ENCODE peak calls at places on chromosomes 11 and 22, in four cellular contexts. M, R, I and J are unnamed samples.

GRCh38 chr11:124812876-124813275 is 12.7 kb upstream of the MSANTD2 start:
- DNase-seq in M (no peak), R (no peak), I (no peak), J (no peak)

GRCh38 chr11:72721689-72722049 is 30.5 kb downstream of the ARAP1 start:
- DNase-seq in M (no peak), R (no peak), I (no peak), J (no peak)

GRCh38 chr22:21942407-21942895 is 10.2 kb downstream of the PPM1F start:
- DNase-seq in M (peak), R (peak), I (peak), J (no peak)

GRCh38 chr22:36734171-36735058 is 30.9 kb upstream of the CACNG2 start:
- DNase-seq in M (no peak), R (peak), I (no peak), J (peak)

GRCh38 chr22:19579113-19579811 is 55.1 kb upstream of the CLDN5 start:
- DNase-seq in M (no peak), R (no peak), I (no peak), J (no peak)

GRCh38 chr11:129089279-129089678 is 102.8 kb downstream of the ARHGAP32 start:
- DNase-seq in M (no peak), R (no peak), I (no peak), J (no peak)

GRCh38 chr11:662689-663274 is 25.7 kb downstream of the DRD4 start:
- DNase-seq in M (no peak), R (peak), I (peak), J (no peak)

GRCh38 chr11:37496196-37496595 is 898.2 kb upstream of the RAG2 start:
- DNase-seq in M (no peak), R (peak), I (no peak), J (no peak)

GRCh38 chr11:85787809-85788805 is 22.8 kb downstream of the SYTL2 start:
- DNase-seq in M (no peak), R (peak), I (no peak), J (no peak)

GRCh38 chr22:23278883-23279675 is 98.8 kb downstream of the BCR start:
- DNase-seq in M (no peak), R (no peak), I (no peak), J (no peak)

GRCh38 chr11:75320643-75321042 is 30.8 kb downstream of the ARRB1 start:
- DNase-seq in M (no peak), R (no peak), I (no peak), J (no peak)

GRCh38 chr22:35561796-35562526 is 21.3 kb downstream of the RASD2 start:
- DNase-seq in M (no peak), R (peak), I (peak), J (no peak)

GRCh38 chr11:66048525-66049313 is at the start of gene GAL3ST3:
- DNase-seq in M (no peak), R (no peak), I (no peak), J (no peak)

GRCh38 chr11:45881708-45882368 is 3.6 kb upstream of the MAPK8IP1 start:
- DNase-seq in M (no peak), R (no peak), I (no peak), J (no peak)

GRCh38 chr11:14537134-14537599 is 17.0 kb upstream of the PSMA1 start:
- DNase-seq in M (no peak), R (peak), I (no peak), J (no peak)

GRCh38 chr11:86978756-86979608 is 23.8 kb upstream of the FZD4 start:
- DNase-seq in M (no peak), R (peak), I (peak), J (no peak)

GRCh38 chr22:45163074-45163416 is 680 bp upstream of the NUP50 start:
- DNase-seq in M (no peak), R (peak), I (no peak), J (no peak)

GRCh38 chr11:68508425-68508824 is 47.9 kb downstream of the PPP6R3 start:
- DNase-seq in M (no peak), R (peak), I (no peak), J (no peak)

GRCh38 chr22:36540867-36541642 is 12.1 kb upstream of the EIF3D start:
- DNase-seq in M (no peak), R (no peak), I (no peak), J (no peak)

GRCh38 chr22:41517172-41518047 is 26.9 kb downstream of the POLR3H start:
- DNase-seq in M (peak), R (peak), I (no peak), J (peak)

GRCh38 chr22:29914165-29914564 is 31.2 kb downstream of the MTMR3 start:
- DNase-seq in M (no peak), R (peak), I (no peak), J (no peak)

GRCh38 chr22:42742940-42743339 is 22.3 kb upstream of the A4GALT start:
- DNase-seq in M (no peak), R (no peak), I (no peak), J (no peak)

GRCh38 chr11:35007277-35007676 is 90.9 kb downstream of the PDHX start:
- DNase-seq in M (no peak), R (no peak), I (no peak), J (no peak)

GRCh38 chr11:71251761-71252433 is 480 bp downstream of the SHANK2 start:
- DNase-seq in M (no peak), R (no peak), I (no peak), J (no peak)

GRCh38 chr22:45310331-45311032 is 748 bp downstream of the FAM118A start:
- DNase-seq in M (no peak), R (no peak), I (no peak), J (no peak)

GRCh38 chr11:98564233-98564632 is 456.5 kb upstream of the CNTN5 start:
- DNase-seq in M (no peak), R (no peak), I (no peak), J (no peak)

GRCh38 chr11:94922675-94923347 is 50.5 kb downstream of the CWC15 start:
- DNase-seq in M (no peak), R (no peak), I (no peak), J (no peak)

GRCh38 chr11:36600155-36600554 is 2.1 kb upstream of the RAG2 start:
- DNase-seq in M (no peak), R (no peak), I (no peak), J (no peak)

GRCh38 chr22:40714514-40714966 is 35.3 kb downstream of the MCHR1 start:
- DNase-seq in M (no peak), R (peak), I (no peak), J (no peak)

GRCh38 chr22:21078916-21079315 is 33.2 kb downstream of the LRRC74B start:
- DNase-seq in M (no peak), R (no peak), I (no peak), J (no peak)

GRCh38 chr22:45692549-45692948 is 20.9 kb downstream of the ATXN10 start:
- DNase-seq in M (no peak), R (peak), I (no peak), J (no peak)

GRCh38 chr11:119696378-119697157 is 32.4 kb downstream of the NECTIN1 start:
- DNase-seq in M (no peak), R (no peak), I (no peak), J (no peak)

GRCh38 chr11:119361056-119361787 is 14.7 kb upstream of the MFRP start:
- DNase-seq in M (no peak), R (peak), I (peak), J (no peak)

GRCh38 chr11:67045314-67045713 is 11.3 kb upstream of the RHOD start:
- DNase-seq in M (no peak), R (peak), I (peak), J (no peak)

GRCh38 chr22:32323513-32324164 is 34.0 kb upstream of the RFPL3 start:
- DNase-seq in M (peak), R (no peak), I (no peak), J (peak)

GRCh38 chr11:76185931-76186401 is 20.3 kb downstream of the WNT11 start:
- DNase-seq in M (peak), R (no peak), I (no peak), J (no peak)

GRCh38 chr11:108324587-108324986 is 101.7 kb downstream of the ATM start:
- DNase-seq in M (no peak), R (peak), I (no peak), J (no peak)

DNA sequence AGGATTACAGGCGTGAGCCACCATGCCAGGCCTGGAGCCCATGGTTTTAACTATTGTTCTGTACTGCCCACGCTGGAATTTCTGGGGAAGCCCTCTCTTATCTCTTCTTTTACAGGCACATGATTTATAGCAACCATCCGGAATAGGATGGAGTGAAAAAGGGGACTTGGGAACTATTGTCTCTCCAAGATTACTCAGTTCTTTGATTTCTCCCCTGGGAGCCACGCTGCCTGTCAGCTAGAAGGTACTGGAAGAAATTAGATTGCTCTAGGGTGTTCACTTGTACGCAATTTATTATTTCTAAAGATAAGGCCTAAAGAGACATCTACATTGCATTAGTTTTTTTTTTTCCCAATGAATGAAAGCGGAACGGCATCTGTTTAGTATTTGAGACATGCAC is 65.6 kb upstream of the PTPRJ start:
- DNase-seq in M (no peak), R (no peak), I (no peak), J (no peak)
- TF ChIP-seq CTCF in M (no peak), R (no peak), I (no peak), J (no peak)

GRCh38 chr11:61390161-61390560 is 2.2 kb upstream of the TMEM216 start:
- DNase-seq in M (no peak), R (peak), I (no peak), J (no peak)

DNA sequence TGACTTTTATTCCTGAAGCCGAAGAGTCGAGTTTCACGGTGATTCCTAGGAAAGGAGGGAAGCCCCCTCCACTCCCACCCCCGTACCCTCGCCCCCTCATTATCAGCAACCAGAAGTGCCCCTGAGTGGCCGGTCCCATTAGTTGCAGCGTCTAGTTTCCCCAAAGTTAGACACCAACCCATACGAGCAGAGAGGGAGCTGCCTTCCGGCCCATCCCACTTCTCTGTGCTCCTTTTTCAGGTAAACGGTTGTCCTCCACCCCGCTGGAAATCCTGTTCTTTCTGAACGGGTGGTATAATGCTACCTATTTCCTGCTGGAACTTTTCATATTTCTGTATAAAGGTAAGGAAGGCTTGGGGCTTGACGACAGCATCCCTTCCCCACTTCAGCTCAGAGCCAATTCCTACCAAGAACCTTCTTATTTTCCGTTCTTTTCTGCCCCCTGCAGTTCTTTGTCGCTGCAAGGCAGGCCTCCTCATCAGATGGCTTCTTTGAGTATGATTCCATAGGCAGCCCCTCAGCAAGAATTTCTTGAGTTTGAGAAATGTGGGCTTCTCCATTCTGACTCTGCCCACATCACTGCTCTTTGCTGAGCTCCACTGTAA is 706 bp downstream of the TMEM216 start:
- DNase-seq in M (no peak), R (peak), I (no peak), J (no peak)
- TF ChIP-seq CTCF in M (no peak), R (peak), I (peak), J (peak)

GRCh38 chr11:69721061-69721460 is 17.2 kb upstream of the FGF19 start:
- DNase-seq in M (no peak), R (no peak), I (no peak), J (no peak)

GRCh38 chr11:69726019-69726418 is 22.2 kb upstream of the FGF19 start:
- DNase-seq in M (no peak), R (no peak), I (no peak), J (no peak)

GRCh38 chr11:69718147-69718546 is 14.3 kb upstream of the FGF19 start:
- DNase-seq in M (no peak), R (peak), I (no peak), J (no peak)

GRCh38 chr11:69718912-69719311 is 15.1 kb upstream of the FGF19 start:
- DNase-seq in M (no peak), R (no peak), I (no peak), J (no peak)

GRCh38 chr11:69721745-69722144 is 17.9 kb upstream of the FGF19 start:
- DNase-seq in M (no peak), R (no peak), I (no peak), J (no peak)
- TF ChIP-seq CTCF in M (no peak), R (peak), I (peak), J (peak)

GRCh38 chr11:12017865-12018453 is 9.5 kb upstream of the DKK3 start:
- DNase-seq in M (no peak), R (peak), I (no peak), J (no peak)

GRCh38 chr11:12019337-12019736 is 10.9 kb upstream of the DKK3 start:
- DNase-seq in M (no peak), R (peak), I (no peak), J (no peak)

GRCh38 chr11:12015486-12015885 is 7.1 kb upstream of the DKK3 start:
- DNase-seq in M (no peak), R (no peak), I (no peak), J (no peak)

GRCh38 chr11:12016246-12016645 is 7.8 kb upstream of the DKK3 start:
- DNase-seq in M (no peak), R (no peak), I (no peak), J (no peak)

DNA sequence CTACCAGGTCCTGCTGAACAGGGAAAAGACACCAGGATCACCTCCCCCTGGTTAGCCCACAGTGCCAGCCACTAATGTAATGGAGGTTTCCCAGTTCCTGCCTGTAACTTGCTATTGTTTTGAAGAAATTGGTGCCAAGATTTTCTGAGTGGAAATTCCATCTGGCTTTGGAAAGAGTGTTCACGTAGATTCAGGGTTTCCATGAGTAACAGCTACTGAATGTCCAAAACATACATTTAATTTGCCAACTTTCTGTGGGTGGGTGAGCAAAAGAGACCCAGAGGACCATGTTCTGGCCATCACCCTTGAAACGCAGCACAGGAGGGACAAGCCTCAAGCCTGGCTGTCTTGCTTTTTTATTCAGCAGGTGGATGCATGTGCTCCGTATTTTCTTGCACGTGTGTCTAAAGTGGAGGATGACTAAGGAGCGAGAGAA is 8.8 kb upstream of the DKK3 start:
- DNase-seq in M (no peak), R (peak), I (no peak), J (no peak)
- TF ChIP-seq CTCF in M (no peak), R (no peak), I (no peak), J (no peak)

DNA sequence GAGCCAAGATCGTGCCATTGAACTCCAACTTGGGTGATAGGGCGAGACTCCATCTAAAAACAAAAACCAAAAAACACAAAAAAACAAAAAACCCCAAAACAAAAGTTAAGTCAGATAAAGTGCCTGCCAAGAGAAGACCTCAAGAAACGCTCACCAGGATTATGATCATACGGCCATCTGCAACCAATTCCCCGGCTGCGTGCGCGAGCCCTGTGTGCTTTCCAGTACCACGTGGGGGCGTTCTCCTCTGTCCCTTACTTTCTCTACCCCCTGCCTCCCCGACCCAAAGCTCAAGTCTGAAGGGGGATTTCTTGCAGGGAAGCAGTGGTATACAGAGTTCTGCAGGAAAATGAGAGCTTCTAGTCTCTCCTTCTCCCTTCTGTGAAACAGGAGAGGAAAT is 10.5 kb upstream of the RPS19BP1 start:
- DNase-seq in M (no peak), R (peak), I (no peak), J (no peak)
- TF ChIP-seq CTCF in M (no peak), R (peak), I (peak), J (peak)

GRCh38 chr11:61762798-61763197 is 10.4 kb downstream of the MYRF start:
- DNase-seq in M (no peak), R (no peak), I (no peak), J (no peak)

GRCh38 chr11:61765550-61766253 is 13.3 kb downstream of the MYRF start:
- DNase-seq in M (no peak), R (no peak), I (no peak), J (no peak)

GRCh38 chr11:61766353-61766841 is 14.0 kb downstream of the MYRF start:
- DNase-seq in M (no peak), R (peak), I (no peak), J (no peak)

GRCh38 chr11:61763930-61764605 is 11.6 kb downstream of the MYRF start:
- DNase-seq in M (no peak), R (no peak), I (no peak), J (no peak)

GRCh38 chr11:61764606-61765260 is 12.3 kb downstream of the MYRF start:
- DNase-seq in M (no peak), R (no peak), I (no peak), J (no peak)
- TF ChIP-seq CTCF in M (no peak), R (no peak), I (no peak), J (peak)

DNA sequence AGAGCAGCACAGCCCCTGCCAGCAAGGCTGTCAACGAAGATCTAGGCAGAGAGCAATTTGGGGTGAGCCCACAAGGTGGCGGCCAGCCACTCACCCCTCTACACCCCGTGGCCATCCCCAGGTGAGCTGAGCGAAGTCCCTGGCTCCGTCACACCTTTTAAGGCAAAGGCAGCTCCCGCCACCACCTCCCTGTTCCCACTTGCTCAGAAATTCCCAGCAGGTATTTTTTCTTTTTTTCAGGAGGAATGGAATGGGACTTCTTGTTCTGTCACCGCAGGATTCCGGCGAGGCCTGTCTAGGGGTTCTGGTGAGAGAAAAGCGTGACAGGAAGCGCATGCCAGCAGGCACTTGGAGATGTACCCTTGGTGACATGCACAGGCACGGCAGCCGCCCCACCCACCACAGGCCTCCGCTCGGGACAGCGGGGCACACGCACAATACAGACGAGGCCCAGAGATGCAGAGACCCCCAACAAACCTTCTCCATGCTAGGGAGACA is 10.0 kb downstream of the RPL3 start:
- DNase-seq in M (peak), R (no peak), I (no peak), J (no peak)
- TF ChIP-seq CTCF in M (peak), R (no peak), I (no peak), J (peak)

DNA sequence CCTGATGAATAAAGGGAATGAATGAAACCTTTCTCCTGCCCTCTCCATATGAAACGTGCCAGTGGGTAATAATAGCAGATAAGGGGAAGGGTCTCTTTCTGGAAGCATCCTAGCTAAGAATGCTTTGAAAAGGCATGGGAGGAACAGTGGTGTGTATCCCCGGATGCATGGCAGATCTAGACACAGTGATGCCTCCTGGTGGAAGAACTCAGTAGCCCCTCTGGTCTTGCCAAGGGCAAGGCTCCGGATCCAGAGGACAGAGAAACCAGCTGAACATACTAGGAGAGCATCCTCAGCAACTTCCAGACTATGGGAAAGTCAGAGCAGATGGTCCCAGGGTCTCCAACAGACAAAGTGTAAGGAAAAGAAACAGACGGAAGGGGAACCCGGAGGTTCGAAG is 6.4 kb downstream of the BAIAP2L2 start:
- DNase-seq in M (no peak), R (peak), I (peak), J (no peak)
- TF ChIP-seq CTCF in M (peak), R (peak), I (peak), J (peak)

DNA sequence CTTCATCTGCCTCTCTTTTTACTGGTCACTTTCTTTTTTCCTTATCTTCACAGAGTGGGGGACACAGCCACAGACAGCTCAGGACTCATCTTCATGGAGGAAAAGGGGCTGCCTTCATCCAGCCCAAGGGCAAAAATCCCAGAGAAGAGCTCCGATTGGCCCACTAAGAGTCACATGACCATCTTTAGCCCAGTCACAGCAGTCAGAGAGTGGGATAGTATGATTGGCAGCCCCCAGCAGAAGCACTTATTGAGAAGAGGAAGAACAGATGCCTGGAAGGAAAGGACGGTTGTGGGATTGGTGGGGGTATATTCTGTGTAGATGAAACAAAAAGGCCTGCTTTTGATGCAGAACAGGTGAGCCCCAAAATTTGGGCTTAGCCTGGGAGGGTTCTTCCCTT is 77.8 kb downstream of the MN1 start:
- DNase-seq in M (no peak), R (no peak), I (no peak), J (no peak)
- TF ChIP-seq CTCF in M (no peak), R (no peak), I (no peak), J (no peak)